ENCODE peak calls at places on chromosome 2, in seven cellular contexts. U, T, P, D, Z, L and W are unnamed samples.

GRCh38 chr2:10620481-10620880 is 69.3 kb downstream of the NOL10 start:
- DNase-seq in U (no peak), T (no peak), P (no peak), D (peak; percentile 51), Z (no peak), L (no peak), W (no peak)

GRCh38 chr2:55029098-55029497 is 21.2 kb downstream of the RTN4 start:
- DNase-seq in U (no peak), T (no peak), P (no peak), D (no peak), Z (no peak), L (no peak), W (no peak)

GRCh38 chr2:113133696-113134558 is 6.5 kb downstream of the IL1RN start:
- DNase-seq in U (no peak), T (no peak), P (no peak), D (peak; percentile 80), Z (no peak), L (no peak), W (no peak)

GRCh38 chr2:213104089-213104902 is 47.1 kb downstream of the IKZF2 start:
- DNase-seq in U (no peak), T (no peak), P (no peak), D (no peak), Z (peak; percentile 5), L (no peak), W (no peak)

GRCh38 chr2:45089554-45090261 is 80.5 kb upstream of the SIX2 start:
- DNase-seq in U (no peak), T (no peak), P (no peak), D (no peak), Z (no peak), L (no peak), W (no peak)

GRCh38 chr2:105573490-105573889 is 171.2 kb upstream of the NCK2 start:
- DNase-seq in U (peak; percentile 78), T (no peak), P (no peak), D (no peak), Z (no peak), L (no peak), W (no peak)

GRCh38 chr2:114550895-114551793 is 108.7 kb downstream of the DPP10 start:
- DNase-seq in U (peak; percentile 57), T (no peak), P (no peak), D (peak; percentile 63), Z (peak; percentile 26), L (peak; percentile 36), W (peak; percentile 54)

GRCh38 chr2:37318401-37318800 is 6.2 kb downstream of the PRKD3 start:
- DNase-seq in U (peak; percentile 62), T (no peak), P (no peak), D (no peak), Z (no peak), L (no peak), W (no peak)

GRCh38 chr2:181022652-181023051 is 42.2 kb downstream of the UBE2E3 start:
- DNase-seq in U (no peak), T (no peak), P (no peak), D (no peak), Z (no peak), L (no peak), W (no peak)